ENCODE peak calls at places on chromosomes 2 and 18, in six cellular contexts. V is dermis blood vessel endothelial cell, U is T-helper 1 cell, P is GM12878, S is GM12865, L is RPMI8226. T is an unnamed sample.
A peak's percentile ranks its signal among the peaks of the same experiment; 100 is the strongest.

GRCh38 chr2:99101697-99102096 is 39.8 kb upstream of the C2orf15 start:
- DNase-seq in S (no peak), U (no peak), P (no peak), V (no peak), L (no peak), T (peak; percentile 22)

GRCh38 chr2:73290049-73290839 is 3.1 kb downstream of the EGR4 start:
- DNase-seq in U (peak; percentile 12), P (no peak), V (peak; percentile 61), S (peak; percentile 71), L (peak; percentile 68), T (peak; percentile 52)

GRCh38 chr2:175180701-175181103 is 808 bp downstream of the ATP5MC3 start:
- DNase-seq in V (peak; percentile 58), U (no peak), S (peak; percentile 71), P (no peak), L (peak; percentile 62), T (peak; percentile 45)

GRCh38 chr2:134181219-134181618 is 72.7 kb upstream of the MGAT5 start:
- DNase-seq in S (peak; percentile 33), U (peak; percentile 51), P (peak; percentile 49), L (peak; percentile 90), V (peak; percentile 69), T (no peak)

GRCh38 chr2:102436284-102436683 is 13.3 kb downstream of the IL18RAP start:
- DNase-seq in V (peak; percentile 82), U (no peak), L (no peak), P (no peak), S (peak; percentile 74), T (no peak)

GRCh38 chr2:137023205-137023604 is 257.9 kb downstream of the THSD7B start:
- DNase-seq in S (no peak), L (no peak), V (no peak), U (no peak), P (no peak), T (no peak)

GRCh38 chr18:50458366-50458765 is 83.5 kb downstream of the SKA1 start:
- DNase-seq in U (no peak), V (no peak), S (no peak), P (no peak), L (no peak), T (no peak)

GRCh38 chr2:160324161-160324768 is 124.2 kb upstream of the ITGB6 start:
- DNase-seq in U (peak; percentile 5), V (peak; percentile 80), L (peak; percentile 48), P (no peak), S (peak; percentile 50), T (peak; percentile 61)

GRCh38 chr18:50819727-50820378 is at the start of gene MRO:
- DNase-seq in P (no peak), S (peak; percentile 85), U (peak; percentile 66), V (peak; percentile 86), L (peak; percentile 80), T (peak; percentile 91)